ENCODE peak calls at places on chromosomes 6 and 20, in seven cellular contexts. X is ELR; F is naive thymus-derived CD8-positive, alpha-beta T cell; K is stimulated activated CD8-positive, alpha-beta memory T cell treated with anti-CD3 and anti-CD28 coated beads, Interleukin-4, amount 100 ng/mL, for 4 hours; N is stimulated activated CD4-positive, alpha-beta T cell treated with anti-CD3 and anti-CD28 coated beads, Interleukin-15, amount 100 ng/mL, for 1 hour; Y is CD8-positive, alpha-beta memory T cell; M is hepatocyte. R is an unnamed sample.

GRCh38 chr6:19369770-19370169 is 467.4 kb upstream of the ID4 start:
- DNase-seq in X (no peak), F (no peak), K (no peak), N (no peak), Y (no peak), M (no peak), R (no peak)

GRCh38 chr6:101276066-101276465 is 117.4 kb upstream of the GRIK2 start:
- DNase-seq in X (no peak), F (no peak), K (no peak), N (no peak), Y (no peak), M (no peak), R (no peak)

GRCh38 chr6:141562181-141562800 is 570.4 kb upstream of the GJE1 start:
- DNase-seq in X (peak; percentile 49), F (no peak), K (no peak), N (no peak), Y (peak; percentile 48), M (peak; percentile 8), R (peak; percentile 53)

GRCh38 chr6:91149246-91149645 is 562.4 kb upstream of the MAP3K7 start:
- DNase-seq in X (no peak), F (no peak), K (no peak), N (no peak), Y (no peak), M (no peak), R (no peak)

GRCh38 chr20:11814276-11814675 is 103.4 kb upstream of the BTBD3 start:
- DNase-seq in X (peak; percentile 90), F (no peak), K (no peak), N (no peak), Y (no peak), M (no peak), R (no peak)

GRCh38 chr6:156777866-156778614 is 862 bp downstream of the ARID1B start:
- DNase-seq in X (peak; percentile 70), F (peak; percentile 84), K (peak; percentile 41), N (peak; percentile 44), Y (peak; percentile 79), M (peak; percentile 76), R (peak; percentile 65)

GRCh38 chr20:460707-461106 is 1.6 kb downstream of the TBC1D20 start:
- DNase-seq in X (peak; percentile 28), F (no peak), K (no peak), N (no peak), Y (no peak), M (no peak), R (peak; percentile 67)

GRCh38 chr6:129671442-129672344 is 38.3 kb downstream of the ARHGAP18 start:
- DNase-seq in X (peak; percentile 38), F (peak; percentile 63), K (peak; percentile 55), N (peak; percentile 39), Y (peak; percentile 70), M (no peak), R (no peak)

GRCh38 chr6:143607168-143607567 is 70.6 kb upstream of the PHACTR2 start:
- DNase-seq in X (no peak), F (no peak), K (no peak), N (no peak), Y (no peak), M (no peak), R (no peak)

GRCh38 chr20:59031326-59032022 is 661 bp downstream of the ATP5F1E start:
- DNase-seq in X (peak; percentile 38), F (no peak), K (no peak), N (no peak), Y (no peak), M (no peak), R (no peak)

GRCh38 chr20:47662483-47663353 is 122.6 kb downstream of the SULF2 start:
- DNase-seq in X (no peak), F (no peak), K (no peak), N (no peak), Y (no peak), M (no peak), R (no peak)

GRCh38 chr6:5968817-5969726 is 37.7 kb downstream of the NRN1 start:
- DNase-seq in X (peak; percentile 5), F (no peak), K (no peak), N (no peak), Y (no peak), M (no peak), R (no peak)

GRCh38 chr6:159604443-159604956 is 88.5 kb downstream of the SOD2 start:
- DNase-seq in X (no peak), F (no peak), K (no peak), N (no peak), Y (no peak), M (no peak), R (no peak)

GRCh38 chr6:150079604-150080003 is 10.7 kb upstream of the ULBP3 start:
- DNase-seq in X (peak; percentile 28), F (peak; percentile 65), K (no peak), N (no peak), Y (peak; percentile 56), M (no peak), R (no peak)

GRCh38 chr6:13668291-13668928 is 43.2 kb downstream of the RANBP9 start:
- DNase-seq in X (peak; percentile 33), F (no peak), K (no peak), N (no peak), Y (no peak), M (no peak), R (no peak)

GRCh38 chr20:53872081-53872541 is 198.3 kb downstream of the BCAS1 start:
- DNase-seq in X (peak; percentile 42), F (no peak), K (no peak), N (no peak), Y (no peak), M (no peak), R (no peak)

GRCh38 chr6:25774120-25774730 is 19.7 kb downstream of the SLC17A4 start:
- DNase-seq in X (no peak), F (no peak), K (no peak), N (no peak), Y (no peak), M (no peak), R (no peak)

GRCh38 chr6:150057501-150057951 is 11.4 kb downstream of the ULBP3 start:
- DNase-seq in X (no peak), F (no peak), K (no peak), N (no peak), Y (no peak), M (no peak), R (no peak)

GRCh38 chr6:34362909-34363713 is 29.4 kb downstream of the NUDT3 start:
- DNase-seq in X (no peak), F (no peak), K (no peak), N (no peak), Y (no peak), M (no peak), R (no peak)

R was measured in left lobe of liver.